ENCODE peak calls at places on chromosomes 5 and 9, in five cellular contexts. F is sigmoid colon, Q is suprapubic skin, B is transverse colon, J is esophagus muscularis mucosa. L is an unnamed sample.

GRCh38 chr5:180646289-180646962 is 3.0 kb downstream of the FLT4 start:
- DNase-seq in F (no peak), Q (no peak), B (peak; percentile 4), J (no peak), L (no peak)

GRCh38 chr9:132500193-132500592 is 82.2 kb upstream of the BARHL1 start:
- DNase-seq in F (no peak), Q (no peak), B (no peak), J (no peak), L (no peak)

GRCh38 chr9:76180541-76180940 is 213.7 kb downstream of the RFK start:
- DNase-seq in F (no peak), Q (no peak), B (no peak), J (no peak), L (no peak)

GRCh38 chr5:143220748-143221211 is 182.7 kb downstream of the NR3C1 start:
- DNase-seq in F (no peak), Q (no peak), B (no peak), J (no peak), L (no peak)

GRCh38 chr9:37931586-37931985 is 27.7 kb upstream of the SLC25A51 start:
- DNase-seq in F (no peak), Q (no peak), B (no peak), J (no peak), L (no peak)

GRCh38 chr5:124832510-124832909 is 86.1 kb upstream of the ZNF608 start:
- DNase-seq in F (no peak), Q (no peak), B (no peak), J (no peak), L (no peak)

GRCh38 chr5:142368529-142368928 is 43.7 kb upstream of the SPRY4 start:
- DNase-seq in F (no peak), Q (no peak), B (no peak), J (no peak), L (no peak)

GRCh38 chr5:11547730-11548129 is 356.5 kb downstream of the CTNND2 start:
- DNase-seq in F (no peak), Q (no peak), B (no peak), J (no peak), L (no peak)

GRCh38 chr9:124665391-124666058 is 105.6 kb downstream of the NR6A1 start:
- DNase-seq in F (no peak), Q (no peak), B (no peak), J (no peak), L (no peak)

GRCh38 chr5:95817430-95817829 is 5.1 kb downstream of the GLRX start:
- DNase-seq in F (no peak), Q (no peak), B (peak; percentile 58), J (no peak), L (peak; percentile 45)

GRCh38 chr5:38725419-38725865 is 120.4 kb upstream of the OSMR start:
- DNase-seq in F (no peak), Q (no peak), B (no peak), J (no peak), L (no peak)

GRCh38 chr5:73816656-73817420 is 190.8 kb downstream of the ARHGEF28 start:
- DNase-seq in F (no peak), Q (no peak), B (no peak), J (no peak), L (no peak)

GRCh38 chr9:33852216-33852826 is 35.4 kb downstream of the UBE2R2 start:
- DNase-seq in F (peak; percentile 73), Q (no peak), B (peak; percentile 81), J (no peak), L (peak; percentile 77)

GRCh38 chr5:165525268-165525667 is 2019.8 kb downstream of the MAT2B start:
- DNase-seq in F (no peak), Q (no peak), B (no peak), J (no peak), L (no peak)

GRCh38 chr5:31324832-31325231 is 131.3 kb downstream of the CDH6 start:
- DNase-seq in F (no peak), Q (no peak), B (no peak), J (no peak), L (no peak)

GRCh38 chr5:32831630-32832029 is 120.5 kb downstream of the NPR3 start:
- DNase-seq in F (no peak), Q (no peak), B (no peak), J (no peak), L (no peak)

GRCh38 chr9:104075801-104076753 is 18.0 kb upstream of the SMC2 start:
- DNase-seq in F (no peak), Q (no peak), B (no peak), J (no peak), L (no peak)

GRCh38 chr9:21560281-21560745 is 78.2 kb upstream of the IFNE start:
- DNase-seq in F (no peak), Q (no peak), B (no peak), J (no peak), L (no peak)
- TF ChIP-seq POLR2AphosphoS5 in F (no peak), Q (no peak), B (no peak), J (no peak), L (no peak)

GRCh38 chr9:127534250-127534649 is 77.8 kb upstream of the STXBP1 start:
- DNase-seq in F (no peak), Q (no peak), B (no peak), J (no peak), L (no peak)

GRCh38 chr9:127535396-127535795 is 76.7 kb upstream of the STXBP1 start:
- DNase-seq in F (no peak), Q (no peak), B (no peak), J (no peak), L (no peak)

GRCh38 chr9:127536499-127536898 is 75.6 kb upstream of the STXBP1 start:
- DNase-seq in F (no peak), Q (no peak), B (no peak), J (no peak), L (no peak)

GRCh38 chr9:127535834-127536233 is 76.2 kb upstream of the STXBP1 start:
- DNase-seq in F (no peak), Q (no peak), B (no peak), J (no peak), L (no peak)

GRCh38 chr9:127534931-127535330 is 77.1 kb upstream of the STXBP1 start:
- DNase-seq in F (no peak), Q (no peak), B (no peak), J (no peak), L (no peak)
- H3K4me1 ChIP-seq in F (peaks cover 62% of the 10 kb centered on the region), Q (peaks cover 48% of the 10 kb centered on the region), B (peaks cover 15% of the 10 kb centered on the region), J (peaks cover 72% of the 10 kb centered on the region), L (peaks cover 47% of the 10 kb centered on the region)

GRCh38 chr9:21919377-21920362 is 74.5 kb downstream of the CDKN2A start:
- DNase-seq in F (no peak), Q (no peak), B (no peak), J (no peak), L (no peak)
- TF ChIP-seq EP300 in F (no peak), Q (no peak), B (no peak), J (no peak), L (no peak)

GRCh38 chr5:26278078-26278477 is 760.3 kb downstream of the CDH9 start:
- DNase-seq in F (no peak), Q (no peak), B (no peak), J (no peak), L (no peak)
- TF ChIP-seq POLR2AphosphoS5 in F (no peak), Q (no peak), B (no peak), J (no peak), L (no peak)

GRCh38 chr5:151092750-151093149 is 11.9 kb upstream of the TNIP1 start:
- DNase-seq in F (peak; percentile 74), Q (no peak), B (no peak), J (no peak), L (peak; percentile 70)
- H3K4me1 ChIP-seq in F (peaks cover 41% of the 10 kb centered on the region), Q (peaks cover 32% of the 10 kb centered on the region), B (peaks cover 37% of the 10 kb centered on the region), J (peaks cover 39% of the 10 kb centered on the region), L (peaks cover 56% of the 10 kb centered on the region)

L was measured in upper lobe of left lung.